ENCODE peak calls at places on chromosomes 12 and 14, in six cellular contexts. One of them, this sample, is unnamed.

GRCh38 chr12:57456145-57456700 is 1.1 kb downstream of the INHBE start:
- DNase-seq in astrocyte: no peak
- DNase-seq in CD4-positive, CD25-positive, alpha-beta regulatory T cell: peak; percentile 70
- DNase-seq in heart left ventricle: no peak
- DNase-seq in GM23248: peak; percentile 55
- DNase-seq in body of pancreas: peak; percentile 52
- DNase-seq in this sample: no peak

GRCh38 chr12:96892104-96892503 is 15.0 kb upstream of the NEDD1 start:
- DNase-seq in heart left ventricle: no peak
- DNase-seq in astrocyte: no peak
- DNase-seq in GM23248: no peak
- DNase-seq in body of pancreas: no peak
- DNase-seq in CD4-positive, CD25-positive, alpha-beta regulatory T cell: no peak
- DNase-seq in this sample: no peak

GRCh38 chr12:127696963-127697362 is 570.0 kb upstream of the TMEM132C start:
- DNase-seq in GM23248: no peak
- DNase-seq in CD4-positive, CD25-positive, alpha-beta regulatory T cell: no peak
- DNase-seq in heart left ventricle: no peak
- DNase-seq in astrocyte: no peak
- DNase-seq in body of pancreas: no peak
- DNase-seq in this sample: no peak

GRCh38 chr12:54071942-54072341 is 18.3 kb downstream of the HOXC4 start:
- DNase-seq in heart left ventricle: no peak
- DNase-seq in CD4-positive, CD25-positive, alpha-beta regulatory T cell: no peak
- DNase-seq in body of pancreas: no peak
- DNase-seq in astrocyte: no peak
- DNase-seq in GM23248: no peak
- DNase-seq in this sample: no peak

GRCh38 chr12:112421363-112421762 is 2.6 kb downstream of the PTPN11 start:
- DNase-seq in GM23248: no peak
- DNase-seq in astrocyte: no peak
- DNase-seq in CD4-positive, CD25-positive, alpha-beta regulatory T cell: no peak
- DNase-seq in body of pancreas: no peak
- DNase-seq in heart left ventricle: no peak
- DNase-seq in this sample: no peak

GRCh38 chr14:68797180-68797670 is 4.4 kb upstream of the ZFP36L1 start:
- DNase-seq in astrocyte: no peak
- DNase-seq in body of pancreas: no peak
- DNase-seq in heart left ventricle: peak; percentile 16
- DNase-seq in CD4-positive, CD25-positive, alpha-beta regulatory T cell: no peak
- DNase-seq in GM23248: no peak
- DNase-seq in this sample: no peak

GRCh38 chr12:64891629-64892028 is 67.2 kb downstream of the TBC1D30 start:
- DNase-seq in body of pancreas: no peak
- DNase-seq in heart left ventricle: no peak
- DNase-seq in astrocyte: no peak
- DNase-seq in CD4-positive, CD25-positive, alpha-beta regulatory T cell: no peak
- DNase-seq in GM23248: no peak
- DNase-seq in this sample: no peak

GRCh38 chr12:120688527-120689071 is 1.6 kb downstream of the MLEC start:
- DNase-seq in GM23248: peak; percentile 67
- DNase-seq in heart left ventricle: no peak
- DNase-seq in CD4-positive, CD25-positive, alpha-beta regulatory T cell: peak; percentile 30
- DNase-seq in body of pancreas: peak; percentile 32
- DNase-seq in astrocyte: peak; percentile 27
- DNase-seq in this sample: no peak

GRCh38 chr12:127162902-127163301 is 1104.1 kb upstream of the TMEM132C start:
- DNase-seq in GM23248: peak; percentile 84
- DNase-seq in body of pancreas: no peak
- DNase-seq in astrocyte: peak; percentile 80
- DNase-seq in CD4-positive, CD25-positive, alpha-beta regulatory T cell: peak; percentile 52
- DNase-seq in heart left ventricle: no peak
- DNase-seq in this sample: no peak

GRCh38 chr12:53152390-53152789 is 28.1 kb upstream of the ZNF740 start:
- DNase-seq in GM23248: no peak
- DNase-seq in CD4-positive, CD25-positive, alpha-beta regulatory T cell: no peak
- DNase-seq in heart left ventricle: no peak
- DNase-seq in body of pancreas: no peak
- DNase-seq in astrocyte: no peak
- DNase-seq in this sample: no peak

GRCh38 chr12:49358548-49359141 is 8.6 kb upstream of the SPATS2 start:
- DNase-seq in GM23248: peak; percentile 62
- DNase-seq in body of pancreas: peak; percentile 71
- DNase-seq in astrocyte: no peak
- DNase-seq in heart left ventricle: no peak
- DNase-seq in CD4-positive, CD25-positive, alpha-beta regulatory T cell: peak; percentile 81
- DNase-seq in this sample: no peak

GRCh38 chr12:31117203-31118011 is 43.7 kb downstream of the DDX11 start:
- DNase-seq in CD4-positive, CD25-positive, alpha-beta regulatory T cell: peak; percentile 52
- DNase-seq in heart left ventricle: no peak
- DNase-seq in GM23248: peak; percentile 30
- DNase-seq in body of pancreas: peak; percentile 44
- DNase-seq in astrocyte: peak; percentile 8
- DNase-seq in this sample: no peak

GRCh38 chr12:118520428-118520827 is 144.1 kb downstream of the SUDS3 start:
- DNase-seq in heart left ventricle: no peak
- DNase-seq in body of pancreas: no peak
- DNase-seq in astrocyte: no peak
- DNase-seq in GM23248: no peak
- DNase-seq in CD4-positive, CD25-positive, alpha-beta regulatory T cell: no peak
- DNase-seq in this sample: no peak

GRCh38 chr12:54273981-54274380 is 5.9 kb downstream of the CBX5 start:
- DNase-seq in heart left ventricle: no peak
- DNase-seq in CD4-positive, CD25-positive, alpha-beta regulatory T cell: no peak
- DNase-seq in GM23248: no peak
- DNase-seq in body of pancreas: no peak
- DNase-seq in astrocyte: no peak
- DNase-seq in this sample: no peak

GRCh38 chr14:104864267-104865068 is 600 bp upstream of the CEP170B start:
- DNase-seq in body of pancreas: peak; percentile 87
- DNase-seq in astrocyte: no peak
- DNase-seq in GM23248: peak; percentile 40
- DNase-seq in CD4-positive, CD25-positive, alpha-beta regulatory T cell: no peak
- DNase-seq in heart left ventricle: no peak
- DNase-seq in this sample: no peak

DNA sequence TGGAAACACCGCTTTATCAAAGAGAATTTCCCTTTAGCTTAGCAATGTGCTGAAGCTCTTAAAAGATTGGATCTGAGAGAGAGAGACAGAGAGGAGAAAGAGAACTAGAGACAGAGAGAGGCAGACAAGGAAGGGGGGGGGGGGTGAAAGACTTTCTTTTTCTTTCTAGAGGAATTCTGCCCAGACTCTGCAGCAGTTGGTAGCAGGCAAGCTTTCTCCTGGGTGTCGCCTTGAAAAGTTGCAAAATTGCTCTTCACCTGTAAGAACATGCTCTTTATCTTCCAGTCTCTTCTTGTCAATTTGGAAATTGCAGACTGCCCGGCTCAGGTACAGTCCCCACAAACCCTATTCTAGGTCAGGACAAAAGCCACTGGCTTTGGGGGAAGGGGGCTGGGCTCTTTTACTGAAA is 2.9 kb upstream of the OTX2 start:
- DNase-seq in GM23248: no peak
- DNase-seq in astrocyte: no peak
- DNase-seq in body of pancreas: no peak
- DNase-seq in heart left ventricle: no peak
- DNase-seq in CD4-positive, CD25-positive, alpha-beta regulatory T cell: no peak
- DNase-seq in this sample: no peak
- H3K27me3 ChIP-seq in GM23248: peaks cover 84% of the 10 kb centered on the region
- H3K27me3 ChIP-seq in astrocyte: peaks cover 80% of the 10 kb centered on the region
- H3K27me3 ChIP-seq in body of pancreas: peaks cover 61% of the 10 kb centered on the region
- H3K27me3 ChIP-seq in heart left ventricle: peaks cover 84% of the 10 kb centered on the region
- H3K27me3 ChIP-seq in CD4-positive, CD25-positive, alpha-beta regulatory T cell: peaks cover 30% of the 10 kb centered on the region
- H3K27me3 ChIP-seq in this sample: peaks cover 79% of the 10 kb centered on the region

DNA sequence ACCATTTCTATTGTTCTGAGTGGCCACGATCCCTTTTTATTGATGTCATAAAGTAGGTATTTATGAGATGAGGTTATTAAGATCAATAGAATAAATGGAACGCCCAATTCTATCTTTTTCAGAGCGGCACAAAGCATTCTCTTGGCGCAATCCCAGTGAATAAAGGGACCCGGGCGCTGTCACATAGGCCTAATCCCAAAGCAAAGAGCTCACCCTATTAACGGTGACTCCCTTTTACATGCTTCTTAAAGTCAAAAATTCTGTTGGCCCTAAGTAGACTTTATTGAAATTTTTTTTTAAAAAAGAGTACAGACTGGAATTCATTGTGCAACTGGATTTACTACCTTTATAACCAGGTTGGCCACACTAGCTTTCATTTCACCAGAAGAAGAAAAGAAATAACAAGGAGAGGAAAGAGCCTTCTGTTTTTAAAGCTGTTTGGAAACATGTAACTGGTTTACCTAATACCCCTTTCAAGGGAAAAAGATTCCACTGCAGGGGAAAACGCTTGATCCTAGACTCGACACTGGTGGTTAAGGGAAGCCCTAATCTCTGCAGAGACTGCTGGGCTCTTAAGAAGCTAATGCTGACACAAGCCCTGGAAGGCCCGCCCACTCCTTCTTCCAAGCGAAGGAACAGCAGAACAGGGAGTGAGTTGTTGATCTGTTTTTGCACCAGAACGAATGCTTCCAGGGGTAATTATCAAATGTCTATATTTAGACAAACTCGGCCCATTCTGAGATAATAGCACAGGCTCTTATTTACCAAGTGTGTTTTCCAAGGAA is 381.2 kb downstream of the BCL11B start:
- DNase-seq in GM23248: no peak
- DNase-seq in heart left ventricle: no peak
- DNase-seq in body of pancreas: peak; percentile 44
- DNase-seq in astrocyte: no peak
- DNase-seq in CD4-positive, CD25-positive, alpha-beta regulatory T cell: no peak
- DNase-seq in this sample: no peak
- H3K27ac ChIP-seq in GM23248: no peak overlapping the region
- H3K27ac ChIP-seq in heart left ventricle: no peak overlapping the region
- H3K27ac ChIP-seq in body of pancreas: no peak overlapping the region
- H3K27ac ChIP-seq in astrocyte: no peak overlapping the region
- H3K27ac ChIP-seq in CD4-positive, CD25-positive, alpha-beta regulatory T cell: no peak overlapping the region
- H3K27ac ChIP-seq in this sample: no peak overlapping the region

GRCh38 chr14:24339284-24340151 is at the start of gene RIPK3:
- DNase-seq in astrocyte: no peak
- DNase-seq in GM23248: peak; percentile 42
- DNase-seq in heart left ventricle: peak; percentile 57
- DNase-seq in CD4-positive, CD25-positive, alpha-beta regulatory T cell: peak; percentile 84
- DNase-seq in body of pancreas: peak; percentile 79
- DNase-seq in this sample: no peak
- H3K4me3 ChIP-seq in astrocyte: peak within 1 kb of the TSS; percentile 19
- H3K4me3 ChIP-seq in GM23248: peak within 1 kb of the TSS; percentile 73
- H3K4me3 ChIP-seq in heart left ventricle: peak within 1 kb of the TSS; percentile 60
- H3K4me3 ChIP-seq in CD4-positive, CD25-positive, alpha-beta regulatory T cell: peak within 1 kb of the TSS; percentile 93
- H3K4me3 ChIP-seq in body of pancreas: peak within 1 kb of the TSS; percentile 8
- H3K4me3 ChIP-seq in this sample: no peak within 1 kb of the TSS

DNA sequence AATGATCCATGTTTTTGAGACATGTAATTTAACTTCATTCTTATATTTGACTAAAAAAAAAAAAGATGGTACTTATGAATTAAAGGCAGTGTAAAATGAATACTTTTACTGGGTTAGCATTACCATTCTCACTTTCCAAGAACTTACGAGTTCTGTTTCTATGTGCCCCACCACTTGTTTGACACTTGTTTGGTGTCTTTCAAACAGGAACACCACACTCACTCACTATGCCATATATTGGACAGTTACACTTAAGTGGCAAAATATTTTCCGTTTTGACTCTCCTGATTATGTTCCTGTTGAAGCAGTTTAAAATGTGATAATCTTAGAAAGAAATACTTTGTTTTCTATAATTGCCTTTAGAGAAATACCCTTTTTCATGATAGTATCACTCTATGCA is 56.6 kb upstream of the ATXN7L3B start:
- DNase-seq in GM23248: no peak
- DNase-seq in CD4-positive, CD25-positive, alpha-beta regulatory T cell: no peak
- DNase-seq in astrocyte: no peak
- DNase-seq in body of pancreas: no peak
- DNase-seq in heart left ventricle: no peak
- DNase-seq in this sample: no peak
- H3K27me3 ChIP-seq in GM23248: no peaks in the 10 kb centered on the region
- H3K27me3 ChIP-seq in CD4-positive, CD25-positive, alpha-beta regulatory T cell: peaks cover 3% of the 10 kb centered on the region
- H3K27me3 ChIP-seq in astrocyte: no peaks in the 10 kb centered on the region
- H3K27me3 ChIP-seq in body of pancreas: no peaks in the 10 kb centered on the region
- H3K27me3 ChIP-seq in heart left ventricle: no peaks in the 10 kb centered on the region
- H3K27me3 ChIP-seq in this sample: no peaks in the 10 kb centered on the region

GRCh38 chr14:19873178-19873577 is 1.8 kb upstream of the OR4K2 start:
- DNase-seq in astrocyte: no peak
- DNase-seq in body of pancreas: no peak
- DNase-seq in CD4-positive, CD25-positive, alpha-beta regulatory T cell: no peak
- DNase-seq in GM23248: no peak
- DNase-seq in heart left ventricle: no peak
- DNase-seq in this sample: no peak
- H3K27ac ChIP-seq in astrocyte: no peak overlapping the region
- H3K27ac ChIP-seq in body of pancreas: no peak overlapping the region
- H3K27ac ChIP-seq in CD4-positive, CD25-positive, alpha-beta regulatory T cell: no peak overlapping the region
- H3K27ac ChIP-seq in GM23248: no peak overlapping the region
- H3K27ac ChIP-seq in heart left ventricle: no peak overlapping the region
- H3K27ac ChIP-seq in this sample: no peak overlapping the region

This sample was measured in AG04450.